ENCODE peak calls at places on chromosomes 2 and 18, in six cellular contexts. One of them, this sample, is unnamed.

GRCh38 chr2:176534798-176535479 is 265.7 kb downstream of the MTX2 start:
- DNase-seq in brain microvascular endothelial cell: no peak
- DNase-seq in BJ: no peak
- DNase-seq in C1 segment of cervical spinal cord: no peak
- DNase-seq in upper lobe of right lung: no peak
- DNase-seq in HT1080: no peak
- DNase-seq in this sample: no peak

GRCh38 chr2:24973812-24974211 is 2.1 kb upstream of the DNAJC27 start:
- DNase-seq in HT1080: no peak
- DNase-seq in C1 segment of cervical spinal cord: no peak
- DNase-seq in BJ: no peak
- DNase-seq in brain microvascular endothelial cell: no peak
- DNase-seq in upper lobe of right lung: no peak
- DNase-seq in this sample: no peak

GRCh38 chr2:41896186-41896846 is 151.5 kb upstream of the PKDCC start:
- DNase-seq in upper lobe of right lung: no peak
- DNase-seq in HT1080: no peak
- DNase-seq in brain microvascular endothelial cell: no peak
- DNase-seq in BJ: no peak
- DNase-seq in C1 segment of cervical spinal cord: no peak
- DNase-seq in this sample: no peak

GRCh38 chr2:73323551-73323950 is 30.2 kb upstream of the EGR4 start:
- DNase-seq in brain microvascular endothelial cell: no peak
- DNase-seq in C1 segment of cervical spinal cord: no peak
- DNase-seq in HT1080: no peak
- DNase-seq in BJ: no peak
- DNase-seq in upper lobe of right lung: no peak
- DNase-seq in this sample: no peak

GRCh38 chr2:106667478-106668077 is 180.4 kb downstream of the CD8B2 start:
- DNase-seq in brain microvascular endothelial cell: no peak
- DNase-seq in C1 segment of cervical spinal cord: no peak
- DNase-seq in BJ: no peak
- DNase-seq in HT1080: no peak
- DNase-seq in upper lobe of right lung: no peak
- DNase-seq in this sample: no peak

GRCh38 chr2:70767699-70768584 is at the start of gene ADD2:
- DNase-seq in BJ: no peak
- DNase-seq in HT1080: peak; percentile 69
- DNase-seq in upper lobe of right lung: peak; percentile 60
- DNase-seq in brain microvascular endothelial cell: no peak
- DNase-seq in C1 segment of cervical spinal cord: peak; percentile 26
- DNase-seq in this sample: peak; percentile 81

GRCh38 chr2:177161741-177162440 is 50.7 kb upstream of the HNRNPA3 start:
- DNase-seq in BJ: no peak
- DNase-seq in upper lobe of right lung: no peak
- DNase-seq in C1 segment of cervical spinal cord: no peak
- DNase-seq in brain microvascular endothelial cell: peak; percentile 43
- DNase-seq in HT1080: peak; percentile 26
- DNase-seq in this sample: no peak

GRCh38 chr2:127621981-127622431 is 23.9 kb upstream of the GPR17 start:
- DNase-seq in brain microvascular endothelial cell: no peak
- DNase-seq in HT1080: no peak
- DNase-seq in C1 segment of cervical spinal cord: no peak
- DNase-seq in BJ: no peak
- DNase-seq in upper lobe of right lung: peak; percentile 34
- DNase-seq in this sample: peak; percentile 66

GRCh38 chr2:101500860-101501259 is 25.9 kb upstream of the RFX8 start:
- DNase-seq in brain microvascular endothelial cell: no peak
- DNase-seq in BJ: no peak
- DNase-seq in C1 segment of cervical spinal cord: no peak
- DNase-seq in HT1080: peak; percentile 40
- DNase-seq in upper lobe of right lung: no peak
- DNase-seq in this sample: no peak

GRCh38 chr2:208619993-208620392 is 213.4 kb downstream of the PTH2R start:
- DNase-seq in upper lobe of right lung: no peak
- DNase-seq in brain microvascular endothelial cell: no peak
- DNase-seq in C1 segment of cervical spinal cord: no peak
- DNase-seq in BJ: no peak
- DNase-seq in HT1080: no peak
- DNase-seq in this sample: no peak

GRCh38 chr2:212536385-212537310 is 2.0 kb downstream of the ERBB4 start:
- DNase-seq in upper lobe of right lung: peak; percentile 55
- DNase-seq in C1 segment of cervical spinal cord: peak; percentile 29
- DNase-seq in HT1080: no peak
- DNase-seq in BJ: no peak
- DNase-seq in brain microvascular endothelial cell: no peak
- DNase-seq in this sample: peak; percentile 76

GRCh38 chr2:191557841-191558240 is 120.1 kb upstream of the NABP1 start:
- DNase-seq in HT1080: no peak
- DNase-seq in C1 segment of cervical spinal cord: no peak
- DNase-seq in BJ: no peak
- DNase-seq in brain microvascular endothelial cell: no peak
- DNase-seq in upper lobe of right lung: no peak
- DNase-seq in this sample: no peak

GRCh38 chr18:25349926-25350560 is 1.9 kb downstream of the ZNF521 start:
- DNase-seq in brain microvascular endothelial cell: no peak
- DNase-seq in HT1080: peak; percentile 23
- DNase-seq in upper lobe of right lung: no peak
- DNase-seq in C1 segment of cervical spinal cord: peak; percentile 51
- DNase-seq in BJ: no peak
- DNase-seq in this sample: peak; percentile 79

GRCh38 chr2:59389240-59389639 is 1148.1 kb upstream of the FANCL start:
- DNase-seq in brain microvascular endothelial cell: peak; percentile 14
- DNase-seq in C1 segment of cervical spinal cord: no peak
- DNase-seq in BJ: no peak
- DNase-seq in HT1080: no peak
- DNase-seq in upper lobe of right lung: no peak
- DNase-seq in this sample: no peak

GRCh38 chr2:137842952-137843351 is 121.3 kb upstream of the HNMT start:
- DNase-seq in BJ: no peak
- DNase-seq in brain microvascular endothelial cell: no peak
- DNase-seq in upper lobe of right lung: no peak
- DNase-seq in HT1080: no peak
- DNase-seq in C1 segment of cervical spinal cord: no peak
- DNase-seq in this sample: no peak

This sample was measured in posterior vena cava.